ENCODE peak calls at places on chromosomes 7 and 10, in six cellular contexts. J is brain microvascular endothelial cell, Y is neural progenitor cell, S is colonic mucosa, V is cardiac fibroblast, H is body of pancreas. Q is an unnamed sample.

GRCh38 chr7:133258174-133258573 is 5.3 kb downstream of the EXOC4 start:
- DNase-seq in H (no peak), J (no peak), V (no peak), S (no peak), Y (no peak), Q (no peak)

GRCh38 chr10:74683621-74684114 is 142.7 kb upstream of the KAT6B start:
- DNase-seq in J (no peak), H (peak), Y (no peak), V (peak), S (no peak), Q (no peak)

GRCh38 chr7:2687338-2687869 is 598 bp upstream of the AMZ1 start:
- DNase-seq in S (no peak), J (peak), V (peak), Y (no peak), H (no peak), Q (no peak)

GRCh38 chr7:31065021-31065593 is 13.0 kb downstream of the ADCYAP1R1 start:
- DNase-seq in S (no peak), J (no peak), Y (peak), V (no peak), H (no peak), Q (no peak)

GRCh38 chr7:13920053-13920697 is 69.3 kb downstream of the ETV1 start:
- DNase-seq in Y (peak), S (peak), J (peak), H (peak), V (peak), Q (peak)

GRCh38 chr10:128059915-128060314 is 66.3 kb downstream of the MKI67 start:
- DNase-seq in Y (no peak), J (no peak), S (no peak), V (no peak), H (no peak), Q (no peak)

GRCh38 chr7:73567701-73568685 is 10.4 kb downstream of the TBL2 start:
- DNase-seq in V (no peak), Y (no peak), J (no peak), S (no peak), H (no peak), Q (no peak)

GRCh38 chr10:104328916-104329710 is 9.2 kb downstream of the ITPRIP start:
- DNase-seq in V (peak), Y (peak), S (no peak), H (peak), J (peak), Q (peak)

GRCh38 chr7:156019308-156019707 is 207.0 kb upstream of the SHH start:
- DNase-seq in V (no peak), J (no peak), Y (no peak), S (no peak), H (no peak), Q (no peak)

GRCh38 chr10:86400705-86401587 is 34.4 kb upstream of the GRID1 start:
- DNase-seq in H (peak), V (peak), J (no peak), S (peak), Y (peak), Q (no peak)

GRCh38 chr7:148521271-148521670 is 69.3 kb upstream of the C7orf33 start:
- DNase-seq in S (no peak), Y (no peak), V (no peak), H (no peak), J (no peak), Q (no peak)

GRCh38 chr7:138527746-138528223 is 67.7 kb downstream of the TRIM24 start:
- DNase-seq in J (peak), Y (peak), H (no peak), S (no peak), V (peak), Q (no peak)

GRCh38 chr7:54878339-54878738 is 119.3 kb upstream of the SEC61G start:
- DNase-seq in S (no peak), J (no peak), V (peak), H (no peak), Y (no peak), Q (no peak)

GRCh38 chr10:127320176-127320575 is 123.8 kb upstream of the INSYN2A start:
- DNase-seq in V (no peak), S (no peak), H (no peak), Y (no peak), J (no peak), Q (no peak)

GRCh38 chr7:4682621-4683042 is 537 bp downstream of the FOXK1 start:
- DNase-seq in J (no peak), S (peak), V (peak), H (peak), Y (no peak), Q (peak)

GRCh38 chr10:17059197-17059688 is 70.4 kb downstream of the CUBN start:
- DNase-seq in J (peak), S (no peak), V (peak), H (no peak), Y (no peak), Q (no peak)

GRCh38 chr10:80468002-80468401 is 13.9 kb downstream of the TSPAN14 start:
- DNase-seq in H (peak), V (peak), J (no peak), S (peak), Y (peak), Q (no peak)

GRCh38 chr10:32413513-32413912 is 32.4 kb upstream of the CCDC7 start:
- DNase-seq in J (peak), S (no peak), Y (no peak), H (peak), V (peak), Q (no peak)

GRCh38 chr7:146262527-146262926 is 145.9 kb downstream of the CNTNAP2 start:
- DNase-seq in S (no peak), Y (no peak), V (no peak), H (no peak), J (no peak), Q (no peak)

GRCh38 chr10:84140036-84140379 is 699 bp downstream of the GHITM start:
- DNase-seq in V (peak), S (no peak), J (peak), H (peak), Y (peak), Q (no peak)

GRCh38 chr10:79293841-79294705 is 53.2 kb upstream of the PPIF start:
- DNase-seq in S (no peak), H (peak), V (peak), Y (no peak), J (peak), Q (no peak)

GRCh38 chr10:128938488-128938887 is 528.6 kb upstream of the MGMT start:
- DNase-seq in S (no peak), V (no peak), Y (no peak), J (no peak), H (no peak), Q (no peak)

GRCh38 chr7:92751902-92752901 is 84.2 kb downstream of the CDK6 start:
- DNase-seq in H (no peak), J (peak), Y (no peak), S (no peak), V (peak), Q (no peak)

GRCh38 chr7:140316165-140316661 is 82.1 kb downstream of the SLC37A3 start:
- DNase-seq in Y (no peak), J (peak), H (peak), S (peak), V (peak), Q (no peak)

GRCh38 chr10:132582795-132583194 is 45.2 kb downstream of the INPP5A start:
- DNase-seq in Y (no peak), J (no peak), H (no peak), V (no peak), S (no peak), Q (no peak)

GRCh38 chr10:88008866-88009470 is 145.5 kb downstream of the PTEN start:
- DNase-seq in V (no peak), Y (no peak), H (no peak), S (no peak), J (no peak), Q (no peak)

GRCh38 chr7:116920359-116920758 is 32.9 kb upstream of the ST7 start:
- DNase-seq in V (no peak), H (no peak), J (no peak), S (no peak), Y (no peak), Q (no peak)

GRCh38 chr10:10317151-10317550 is 700.5 kb upstream of the CELF2 start:
- DNase-seq in V (no peak), S (no peak), Y (no peak), J (no peak), H (no peak), Q (no peak)

GRCh38 chr10:131573256-131574215 is 262.0 kb upstream of the TCERG1L start:
- DNase-seq in Y (no peak), H (no peak), J (no peak), V (no peak), S (peak), Q (no peak)

GRCh38 chr7:157693071-157693520 is 356.3 kb downstream of the DNAJB6 start:
- DNase-seq in H (no peak), Y (peak), V (no peak), S (no peak), J (no peak), Q (no peak)

GRCh38 chr7:69982197-69982596 is 383.9 kb downstream of the AUTS2 start:
- DNase-seq in S (no peak), H (no peak), J (peak), Y (peak), V (peak), Q (no peak)

GRCh38 chr10:21334891-21335696 is 190.4 kb downstream of the SKIDA1 start:
- DNase-seq in Y (no peak), S (peak), J (peak), V (peak), H (peak), Q (no peak)

GRCh38 chr10:124066744-124067714 is 26.4 kb downstream of the CHST15 start:
- DNase-seq in S (no peak), Y (peak), J (no peak), V (no peak), H (peak), Q (no peak)

GRCh38 chr7:100156331-100157068 is 2.0 kb downstream of the TRAPPC14 start:
- DNase-seq in V (no peak), Y (no peak), J (no peak), H (no peak), S (no peak), Q (no peak)

GRCh38 chr7:140656548-140657515 is 15.9 kb upstream of the ADCK2 start:
- DNase-seq in J (peak), Y (no peak), S (peak), V (peak), H (peak), Q (no peak)

GRCh38 chr10:117646718-117647117 is 104.2 kb downstream of the EMX2 start:
- DNase-seq in Y (no peak), S (no peak), V (no peak), J (no peak), H (no peak), Q (no peak)

GRCh38 chr7:142711722-142712616 is 37.3 kb upstream of the PRSS1 start:
- DNase-seq in Y (peak), H (peak), V (peak), J (peak), S (no peak), Q (no peak)

GRCh38 chr10:63201118-63201517 is 68.0 kb downstream of the NRBF2 start:
- DNase-seq in S (no peak), J (no peak), Y (no peak), H (no peak), V (no peak), Q (no peak)
- TF ChIP-seq CTCF in S (no peak), J (no peak), Y (no peak), H (no peak), V (no peak), Q (no peak)

GRCh38 chr7:149788300-149788851 is 15.0 kb upstream of the ZNF467 start:
- DNase-seq in Y (no peak), V (no peak), J (no peak), H (no peak), S (no peak), Q (no peak)

GRCh38 chr7:149785402-149785801 is 12.0 kb upstream of the ZNF467 start:
- DNase-seq in H (no peak), V (no peak), J (no peak), S (no peak), Y (no peak), Q (no peak)

GRCh38 chr7:149789101-149789500 is 15.7 kb upstream of the ZNF467 start:
- DNase-seq in S (no peak), Y (no peak), V (no peak), H (no peak), J (no peak), Q (no peak)

GRCh38 chr7:149785983-149786382 is 12.6 kb upstream of the ZNF467 start:
- DNase-seq in S (no peak), H (no peak), J (no peak), V (no peak), Y (no peak), Q (no peak)

GRCh38 chr7:149787428-149788299 is 14.3 kb upstream of the ZNF467 start:
- DNase-seq in V (no peak), J (no peak), Y (peak), S (no peak), H (peak), Q (no peak)
- TF ChIP-seq CTCF in V (peak), J (peak), Y (peak), S (no peak), H (no peak), Q (no peak)

GRCh38 chr10:3709456-3709855 is 75.6 kb downstream of the KLF6 start:
- DNase-seq in Y (no peak), J (no peak), V (no peak), H (no peak), S (no peak), Q (no peak)
- TF ChIP-seq CTCF in Y (no peak), J (no peak), V (no peak), H (no peak), S (no peak), Q (no peak)

GRCh38 chr7:154484406-154484805 is 432.2 kb downstream of the DPP6 start:
- DNase-seq in V (no peak), S (no peak), J (no peak), H (no peak), Y (peak), Q (no peak)
- TF ChIP-seq CTCF in V (no peak), S (no peak), J (no peak), H (no peak), Y (no peak), Q (no peak)